ENCODE peak calls at places on chromosomes 11 and 22, in nine cellular contexts. F is progenitor cell of endocrine pancreas, W is AG04450, Z is epithelial cell of proximal tubule, Q is keratinocyte, I is choroid plexus epithelial cell, H is AG10803, S is transverse colon, D is fibroblast of pulmonary artery. G is an unnamed sample.

GRCh38 chr22:17097701-17098100 is 12.9 kb downstream of the IL17RA start:
- DNase-seq in F (no peak), Z (no peak), Q (no peak), W (no peak), D (no peak), H (no peak), I (no peak), S (no peak), G (peak)

GRCh38 chr11:101914349-101914736 is 467 bp upstream of the CEP126 start:
- DNase-seq in I (peak), F (no peak), Z (no peak), W (peak), Q (no peak), S (no peak), H (peak), D (no peak), G (no peak)

GRCh38 chr11:102220728-102221467 is 96.4 kb upstream of the BIRC3 start:
- DNase-seq in I (peak), S (no peak), Z (no peak), D (peak), H (peak), Q (no peak), W (peak), F (no peak), G (no peak)

GRCh38 chr11:70711911-70712185 is 313.5 kb downstream of the CTTN start:
- DNase-seq in Z (no peak), H (no peak), F (no peak), D (no peak), I (no peak), W (no peak), Q (no peak), S (no peak), G (peak)

GRCh38 chr11:117900144-117900651 is 23.7 kb upstream of the FXYD6 start:
- DNase-seq in D (no peak), I (no peak), W (no peak), F (no peak), S (no peak), Q (no peak), Z (no peak), H (no peak), G (no peak)

GRCh38 chr11:6393989-6394670 is 3.9 kb downstream of the SMPD1 start:
- DNase-seq in F (no peak), S (no peak), Z (no peak), W (no peak), Q (no peak), I (no peak), H (no peak), D (no peak), G (no peak)

GRCh38 chr22:25111579-25112517 is 87.8 kb upstream of the CRYBB3 start:
- DNase-seq in D (no peak), Q (no peak), I (no peak), H (no peak), S (peak), F (no peak), Z (no peak), W (no peak), G (peak)

GRCh38 chr11:96199563-96200025 is 143.4 kb downstream of the MAML2 start:
- DNase-seq in Q (peak), I (peak), W (no peak), Z (no peak), H (peak), D (peak), S (no peak), F (no peak), G (no peak)

GRCh38 chr22:49807780-49808708 is 19.6 kb downstream of the BRD1 start:
- DNase-seq in F (no peak), I (no peak), H (no peak), Q (no peak), D (peak), W (no peak), S (no peak), Z (no peak), G (no peak)

GRCh38 chr11:46731545-46731944 is 12.5 kb downstream of the F2 start:
- DNase-seq in D (no peak), I (no peak), H (no peak), F (no peak), Q (no peak), W (no peak), S (no peak), Z (no peak), G (peak)

GRCh38 chr22:24402460-24403192 is 24.8 kb upstream of the ADORA2A start:
- DNase-seq in D (peak), F (no peak), I (peak), H (peak), S (peak), Q (peak), Z (peak), W (peak), G (no peak)

GRCh38 chr11:131624526-131624925 is 254.1 kb downstream of the NTM start:
- DNase-seq in S (no peak), I (no peak), Z (peak), D (no peak), W (no peak), Q (no peak), H (peak), F (no peak), G (no peak)

GRCh38 chr11:63870351-63871197 is 31.7 kb downstream of the MARK2 start:
- DNase-seq in S (no peak), H (peak), D (no peak), I (peak), Z (no peak), Q (no peak), W (no peak), F (no peak), G (no peak)

GRCh38 chr22:32200752-32201151 is 4.1 kb downstream of the RFPL2 start:
- DNase-seq in I (no peak), W (no peak), S (no peak), F (no peak), Q (no peak), D (no peak), Z (no peak), H (no peak), G (no peak)

GRCh38 chr11:102577182-102577581 is 46.6 kb upstream of the MMP7 start:
- DNase-seq in D (peak), Q (no peak), S (no peak), Z (no peak), I (peak), W (no peak), H (peak), F (no peak), G (no peak)

GRCh38 chr22:23781533-23781932 is 5.2 kb upstream of the SMARCB1 start:
- DNase-seq in D (no peak), I (peak), W (no peak), Q (peak), Z (no peak), H (peak), S (no peak), F (no peak), G (no peak)

GRCh38 chr11:8055111-8055835 is 25.7 kb upstream of the TUB start:
- DNase-seq in H (no peak), I (peak), W (no peak), Q (no peak), Z (no peak), D (no peak), S (no peak), F (no peak), G (no peak)

GRCh38 chr22:26484360-26484706 is 656 bp downstream of the SRRD start:
- DNase-seq in W (no peak), H (no peak), D (no peak), I (peak), F (no peak), Z (no peak), Q (no peak), S (no peak), G (no peak)

GRCh38 chr11:76167590-76167989 is 38.7 kb downstream of the WNT11 start:
- DNase-seq in Q (no peak), Z (no peak), I (peak), S (no peak), F (no peak), H (peak), W (no peak), D (no peak), G (no peak)

GRCh38 chr11:19311306-19312030 is 70.7 kb upstream of the E2F8 start:
- DNase-seq in S (peak), H (peak), F (peak), W (peak), D (peak), Q (no peak), Z (no peak), I (peak), G (no peak)

GRCh38 chr11:116215471-116216113 is 557.2 kb downstream of the BUD13 start:
- DNase-seq in Q (no peak), H (no peak), W (no peak), F (no peak), S (no peak), D (no peak), Z (no peak), I (no peak), G (no peak)
- TF ChIP-seq CTCF in Q (peak), H (peak), W (no peak), F (peak), S (no peak), D (no peak), Z (peak), I (no peak), G (peak)

DNA sequence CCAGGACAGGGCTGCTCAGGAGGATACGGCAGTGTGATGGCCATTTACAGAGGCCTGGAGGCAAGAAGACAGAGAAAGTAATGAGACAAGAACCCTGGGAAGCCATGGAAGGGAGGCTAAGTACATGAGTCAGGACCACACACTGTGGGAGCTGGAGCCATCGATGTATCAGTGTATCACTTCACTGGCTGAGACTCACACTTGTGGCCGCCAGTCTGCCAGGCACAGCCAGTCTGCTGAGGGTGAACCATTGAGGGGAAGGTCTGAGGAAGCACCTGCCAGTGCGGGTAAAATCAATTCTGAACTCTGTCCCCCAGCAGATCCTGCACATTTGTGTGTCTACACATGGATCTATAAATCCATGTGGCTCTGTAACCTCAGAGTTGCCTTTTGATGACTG is 195.6 kb downstream of the GRIK4 start:
- DNase-seq in Q (no peak), F (no peak), Z (no peak), S (no peak), D (no peak), W (no peak), I (peak), H (peak), G (no peak)
- TF ChIP-seq CTCF in Q (no peak), F (no peak), Z (no peak), S (no peak), D (no peak), W (no peak), I (no peak), H (no peak), G (no peak)

GRCh38 chr11:12485328-12485727 is 108.0 kb downstream of the PARVA start:
- DNase-seq in F (no peak), W (no peak), S (no peak), Z (no peak), Q (no peak), I (peak), D (peak), H (no peak), G (no peak)
- TF ChIP-seq CTCF in F (peak), W (peak), S (no peak), Z (peak), Q (no peak), I (peak), D (peak), H (peak), G (peak)

GRCh38 chr11:57638005-57638760 is 11.5 kb downstream of the YPEL4 start:
- DNase-seq in Z (no peak), W (peak), H (peak), I (peak), Q (no peak), S (peak), D (peak), F (peak), G (peak)
- TF ChIP-seq CTCF in Z (no peak), W (no peak), H (no peak), I (no peak), Q (no peak), S (no peak), D (no peak), F (no peak), G (no peak)

GRCh38 chr11:82864268-82864667 is 36.0 kb downstream of the PRCP start:
- DNase-seq in S (peak), Z (peak), Q (no peak), D (peak), I (peak), W (no peak), F (peak), H (peak), G (peak)
- TF ChIP-seq CTCF in S (peak), Z (peak), Q (peak), D (peak), I (peak), W (peak), F (peak), H (peak), G (peak)

GRCh38 chr11:11987503-11988022 is 20.9 kb downstream of the DKK3 start:
- DNase-seq in Q (no peak), S (no peak), Z (no peak), H (peak), W (no peak), D (peak), I (peak), F (no peak), G (no peak)
- TF ChIP-seq CTCF in Q (no peak), S (no peak), Z (peak), H (peak), W (peak), D (peak), I (peak), F (peak), G (peak)

GRCh38 chr22:47047321-47048122 is 285.1 kb downstream of the TBC1D22A start:
- DNase-seq in I (no peak), W (no peak), H (no peak), D (no peak), S (no peak), F (no peak), Z (no peak), Q (no peak), G (peak)
- TF ChIP-seq CTCF in I (no peak), W (no peak), H (no peak), D (no peak), S (no peak), F (no peak), Z (no peak), Q (no peak), G (no peak)